ENCODE peak calls at places on chromosomes 6 and 20, in five cellular contexts. J is endothelial cell of umbilical vein, N is HCT116, K is GM23248, D is H1. Y is an unnamed sample. For H3K4me1, the result is how much of the 10 kb centered on the place peaks cover.

GRCh38 chr6:3782876-3783832 is 31.6 kb upstream of the PXDC1 start:
- DNase-seq in J (no peak), N (no peak), K (no peak), D (no peak), Y (no peak)

GRCh38 chr6:125904871-125905270 is 51.7 kb upstream of the HINT3 start:
- DNase-seq in J (no peak), N (no peak), K (peak), D (no peak), Y (peak)

GRCh38 chr6:53887318-53887717 is 92.5 kb downstream of the LRRC1 start:
- DNase-seq in J (no peak), N (no peak), K (no peak), D (no peak), Y (no peak)

GRCh38 chr6:138105880-138106664 is 1.1 kb downstream of the PERP start:
- DNase-seq in J (peak), N (no peak), K (peak), D (no peak), Y (no peak)

GRCh38 chr6:81561071-81561564 is 191.4 kb downstream of the TENT5A start:
- DNase-seq in J (no peak), N (peak), K (peak), D (no peak), Y (no peak)

GRCh38 chr6:170176621-170177382 is 114.1 kb downstream of the DLL1 start:
- DNase-seq in J (no peak), N (no peak), K (peak), D (no peak), Y (no peak)

GRCh38 chr6:24910850-24911712 is 24.7 kb downstream of the RIPOR2 start:
- DNase-seq in J (peak), N (no peak), K (peak), D (no peak), Y (no peak)

GRCh38 chr6:158512809-158513208 is 47.1 kb upstream of the TMEM181 start:
- DNase-seq in J (no peak), N (no peak), K (no peak), D (no peak), Y (no peak)

GRCh38 chr6:40480678-40481077 is 106.5 kb downstream of the LRFN2 start:
- DNase-seq in J (no peak), N (no peak), K (no peak), D (no peak), Y (no peak)

GRCh38 chr6:156396791-156397418 is 380.3 kb upstream of the ARID1B start:
- DNase-seq in J (no peak), N (no peak), K (no peak), D (peak), Y (no peak)

GRCh38 chr6:125469915-125470314 is 168.1 kb upstream of the HDDC2 start:
- DNase-seq in J (no peak), N (no peak), K (no peak), D (no peak), Y (no peak)

GRCh38 chr6:56724455-56724854 is 81.8 kb upstream of the DST start:
- DNase-seq in J (no peak), N (no peak), K (peak), D (no peak), Y (no peak)

GRCh38 chr20:21053002-21053762 is 53.0 kb downstream of the LINC00237 start:
- DNase-seq in J (no peak), N (no peak), K (no peak), D (no peak), Y (no peak)

GRCh38 chr6:88238065-88238464 is 71.9 kb upstream of the CNR1 start:
- DNase-seq in J (peak), N (peak), K (peak), D (peak), Y (no peak)

GRCh38 chr20:25310921-25311728 is 63.2 kb downstream of the PYGB start:
- DNase-seq in J (no peak), N (no peak), K (peak), D (no peak), Y (no peak)

GRCh38 chr6:130187335-130188206 is 35.2 kb downstream of the SAMD3 start:
- DNase-seq in J (no peak), N (no peak), K (no peak), D (no peak), Y (no peak)

GRCh38 chr20:22341508-22341907 is 242.9 kb downstream of the FOXA2 start:
- DNase-seq in J (no peak), N (peak), K (no peak), D (no peak), Y (peak)

GRCh38 chr6:19394051-19394450 is 443.1 kb upstream of the ID4 start:
- DNase-seq in J (no peak), N (no peak), K (no peak), D (no peak), Y (no peak)

GRCh38 chr6:34459899-34460593 is 5.8 kb upstream of the PACSIN1 start:
- DNase-seq in J (peak), N (peak), K (peak), D (no peak), Y (peak)

GRCh38 chr6:138979365-138979764 is 8.7 kb downstream of the REPS1 start:
- DNase-seq in J (no peak), N (no peak), K (peak), D (no peak), Y (no peak)

GRCh38 chr6:72464791-72465691 is 156.8 kb upstream of the KCNQ5 start:
- DNase-seq in J (no peak), N (no peak), K (peak), D (no peak), Y (peak)

GRCh38 chr20:63977392-63978276 is 1.8 kb downstream of the SAMD10 start:
- DNase-seq in J (no peak), N (no peak), K (peak), D (no peak), Y (no peak)

GRCh38 chr6:2157441-2158127 is 87.8 kb downstream of the GMDS start:
- DNase-seq in J (peak), N (peak), K (peak), D (no peak), Y (no peak)

GRCh38 chr6:111888928-111889696 is 15.9 kb upstream of the FYN start:
- DNase-seq in J (peak), N (no peak), K (peak), D (no peak), Y (no peak)

GRCh38 chr20:25076731-25077609 is 5.0 kb downstream of the VSX1 start:
- DNase-seq in J (no peak), N (peak), K (peak), D (no peak), Y (peak)

DNA sequence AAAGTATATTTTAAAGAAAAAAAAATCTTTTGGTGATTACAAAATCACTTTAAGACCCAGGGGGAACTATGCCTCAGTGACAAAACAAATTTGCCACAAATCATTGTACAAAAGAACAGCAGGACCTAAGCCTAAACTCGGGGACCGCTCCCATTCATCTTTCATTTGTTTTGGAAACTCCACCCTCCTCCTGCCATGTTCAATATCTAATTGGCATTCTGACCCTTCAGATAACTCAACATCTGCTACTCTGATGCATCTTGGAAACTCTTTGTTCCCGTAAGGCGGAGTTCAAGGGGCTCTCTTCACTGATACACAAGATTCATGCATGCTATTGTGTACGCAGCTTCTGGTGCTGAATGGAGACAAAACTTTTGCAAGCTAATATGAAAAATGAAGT is 187.6 kb downstream of the ZFP64 start:
- DNase-seq in J (no peak), N (no peak), K (no peak), D (no peak), Y (no peak)
- TF ChIP-seq EZH2 in J (no peak), N (no peak), K (no peak), D (no peak), Y (no peak)

DNA sequence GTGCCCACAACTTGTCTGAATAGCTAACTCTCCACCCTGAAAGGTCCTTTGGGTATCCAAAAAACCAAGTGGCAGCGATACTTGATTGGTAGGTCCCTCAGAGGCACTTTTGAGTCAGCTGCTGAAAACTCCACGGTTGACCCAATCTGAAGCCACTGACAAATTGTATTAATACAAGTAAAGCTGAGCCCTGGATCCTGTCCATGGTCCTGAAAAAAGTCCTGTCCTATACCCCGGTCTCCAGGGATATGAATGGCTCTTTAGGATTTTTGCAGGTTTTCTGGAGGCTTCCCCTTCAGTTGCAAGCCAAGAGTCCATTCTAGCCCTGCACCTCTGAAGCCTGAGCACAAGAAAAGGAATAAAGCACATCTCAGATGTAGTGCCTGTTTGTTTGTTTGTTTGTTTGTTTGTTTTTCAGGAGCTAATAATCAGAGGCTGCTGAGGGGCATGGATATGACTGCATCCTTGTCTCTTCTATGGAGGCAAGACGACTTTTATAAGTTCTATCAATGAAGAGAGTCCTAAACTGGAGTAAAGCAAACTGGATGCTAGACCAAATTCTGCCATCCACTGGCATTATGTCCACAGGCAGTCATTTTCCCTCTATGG is 1.7 kb upstream of the SLC12A5 start:
- DNase-seq in J (peak), N (no peak), K (peak), D (no peak), Y (no peak)
- H3K4me1 ChIP-seq in J (under half), N (under half), K (under half), D (under half), Y (under half)

DNA sequence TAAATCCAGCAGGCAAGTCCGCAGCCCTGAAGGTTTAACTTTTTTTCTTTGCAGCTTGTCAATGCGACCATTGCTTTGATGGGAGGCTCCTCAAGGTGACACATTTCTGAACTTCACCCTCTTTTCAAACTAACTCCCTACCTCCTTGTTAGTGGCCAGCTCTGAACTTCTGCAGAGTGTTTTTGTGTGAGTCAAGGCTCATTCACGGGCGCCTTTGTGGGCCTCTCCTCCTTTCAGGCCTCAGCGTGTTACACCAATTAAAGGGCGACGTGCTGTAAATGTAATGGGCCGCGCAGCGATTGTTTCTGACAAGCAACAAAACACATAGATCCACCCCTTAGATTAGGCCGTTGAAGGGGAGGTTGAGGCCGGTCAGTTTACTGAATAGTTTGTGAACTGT is 45.5 kb upstream of the NR2E1 start:
- DNase-seq in J (no peak), N (no peak), K (no peak), D (no peak), Y (no peak)
- TF ChIP-seq EZH2 in J (no peak), N (no peak), K (no peak), D (no peak), Y (no peak)

DNA sequence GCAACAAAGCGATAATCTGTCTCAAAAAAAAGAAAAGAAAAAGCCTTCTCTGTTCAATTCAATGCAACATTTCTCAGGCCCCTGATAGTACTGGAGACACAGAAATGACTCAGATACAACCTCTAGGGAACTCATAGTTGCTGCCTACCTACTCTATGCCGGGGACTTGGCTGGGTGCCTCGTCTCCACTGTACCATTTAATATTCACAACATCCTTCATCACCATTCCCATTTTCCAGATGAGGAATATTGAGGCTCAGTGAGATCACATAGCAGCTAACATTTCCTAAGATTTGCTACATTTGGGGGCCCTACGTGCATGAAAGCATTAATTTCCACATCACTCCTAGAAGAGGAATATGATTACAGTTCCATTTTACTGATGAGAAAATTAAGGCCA is 7.5 kb downstream of the NOL4L start:
- DNase-seq in J (no peak), N (no peak), K (peak), D (no peak), Y (no peak)
- H3K4me1 ChIP-seq in J (under half), N (under half), K (under half), D (under half), Y (under half)

GRCh38 chr20:62477669-62478450 is 2.1 kb upstream of the GATA5 start:
- DNase-seq in J (no peak), N (no peak), K (no peak), D (no peak), Y (no peak)
- TF ChIP-seq EZH2 in J (peak), N (no peak), K (no peak), D (peak), Y (no peak)

GRCh38 chr6:108594640-108595039 is 33.9 kb downstream of the FOXO3 start:
- DNase-seq in J (no peak), N (no peak), K (no peak), D (no peak), Y (no peak)

GRCh38 chr6:108588586-108588985 is 27.9 kb downstream of the FOXO3 start:
- DNase-seq in J (peak), N (no peak), K (peak), D (no peak), Y (no peak)

GRCh38 chr6:108589244-108589730 is 28.6 kb downstream of the FOXO3 start:
- DNase-seq in J (peak), N (peak), K (peak), D (peak), Y (no peak)

GRCh38 chr6:108591040-108591816 is 30.5 kb downstream of the FOXO3 start:
- DNase-seq in J (no peak), N (no peak), K (no peak), D (no peak), Y (no peak)

GRCh38 chr6:108592371-108593337 is 31.9 kb downstream of the FOXO3 start:
- DNase-seq in J (no peak), N (no peak), K (peak), D (no peak), Y (peak)
- H3K4me1 ChIP-seq in J (under half), N (under half), K (half or more), D (under half), Y (half or more)

GRCh38 chr6:27290065-27290849 is 21.8 kb downstream of the POM121L2 start:
- DNase-seq in J (no peak), N (no peak), K (no peak), D (no peak), Y (no peak)

GRCh38 chr6:27286141-27286540 is 25.9 kb downstream of the POM121L2 start:
- DNase-seq in J (no peak), N (no peak), K (no peak), D (no peak), Y (no peak)

GRCh38 chr6:27290850-27291208 is 21.2 kb downstream of the POM121L2 start:
- DNase-seq in J (no peak), N (no peak), K (no peak), D (no peak), Y (no peak)

GRCh38 chr6:27287751-27288135 is 24.3 kb downstream of the POM121L2 start:
- DNase-seq in J (no peak), N (no peak), K (no peak), D (no peak), Y (no peak)

GRCh38 chr6:27288136-27289044 is 23.7 kb downstream of the POM121L2 start:
- DNase-seq in J (no peak), N (no peak), K (no peak), D (no peak), Y (no peak)
- TF ChIP-seq EZH2 in J (peak), N (no peak), K (peak), D (peak), Y (peak)

GRCh38 chr20:53866787-53867740 is 203.3 kb downstream of the BCAS1 start:
- DNase-seq in J (no peak), N (no peak), K (peak), D (no peak), Y (no peak)
- H3K4me1 ChIP-seq in J (under half), N (under half), K (under half), D (under half), Y (half or more)

Y was measured in keratinocyte.